ENCODE peak calls at places on chromosome 4, in nine cellular contexts. One of them, this sample, is unnamed.

GRCh38 chr4:116150152-116150551 is 935.2 kb downstream of the TRAM1L1 start:
- DNase-seq in GM23248: no peak
- DNase-seq in Jurkat, Clone E6-1: no peak
- DNase-seq in heart left ventricle: no peak
- DNase-seq in CD8-positive, alpha-beta T cell: no peak
- DNase-seq in thyroid gland: no peak
- DNase-seq in transverse colon: no peak
- DNase-seq in GM12865: no peak
- DNase-seq in CD4-positive, alpha-beta memory T cell: no peak
- DNase-seq in this sample: no peak

GRCh38 chr4:56757270-56757746 is 64.2 kb downstream of the SPINK2 start:
- DNase-seq in CD4-positive, alpha-beta memory T cell: no peak
- DNase-seq in heart left ventricle: no peak
- DNase-seq in GM23248: peak; percentile 88
- DNase-seq in thyroid gland: peak; percentile 40
- DNase-seq in Jurkat, Clone E6-1: no peak
- DNase-seq in CD8-positive, alpha-beta T cell: peak; percentile 4
- DNase-seq in GM12865: no peak
- DNase-seq in transverse colon: peak; percentile 55
- DNase-seq in this sample: no peak

GRCh38 chr4:69156913-69157312 is 57.6 kb downstream of the UGT2B11 start:
- DNase-seq in GM23248: peak; percentile 26
- DNase-seq in CD4-positive, alpha-beta memory T cell: no peak
- DNase-seq in transverse colon: no peak
- DNase-seq in GM12865: no peak
- DNase-seq in CD8-positive, alpha-beta T cell: no peak
- DNase-seq in heart left ventricle: no peak
- DNase-seq in thyroid gland: no peak
- DNase-seq in Jurkat, Clone E6-1: no peak
- DNase-seq in this sample: no peak

GRCh38 chr4:148415500-148415899 is 26.7 kb downstream of the NR3C2 start:
- DNase-seq in GM23248: peak; percentile 4
- DNase-seq in GM12865: no peak
- DNase-seq in transverse colon: no peak
- DNase-seq in CD8-positive, alpha-beta T cell: no peak
- DNase-seq in CD4-positive, alpha-beta memory T cell: no peak
- DNase-seq in thyroid gland: no peak
- DNase-seq in Jurkat, Clone E6-1: no peak
- DNase-seq in heart left ventricle: no peak
- DNase-seq in this sample: no peak

GRCh38 chr4:88818650-88819470 is 121.2 kb upstream of the NAP1L5 start:
- DNase-seq in transverse colon: peak; percentile 71
- DNase-seq in CD4-positive, alpha-beta memory T cell: peak; percentile 51
- DNase-seq in Jurkat, Clone E6-1: no peak
- DNase-seq in thyroid gland: peak; percentile 69
- DNase-seq in GM23248: peak; percentile 65
- DNase-seq in GM12865: peak; percentile 53
- DNase-seq in CD8-positive, alpha-beta T cell: peak; percentile 6
- DNase-seq in heart left ventricle: no peak
- DNase-seq in this sample: peak; percentile 71

GRCh38 chr4:140082399-140082758 is 71.6 kb downstream of the MAML3 start:
- DNase-seq in CD8-positive, alpha-beta T cell: no peak
- DNase-seq in thyroid gland: no peak
- DNase-seq in transverse colon: no peak
- DNase-seq in GM12865: no peak
- DNase-seq in CD4-positive, alpha-beta memory T cell: no peak
- DNase-seq in Jurkat, Clone E6-1: no peak
- DNase-seq in GM23248: no peak
- DNase-seq in heart left ventricle: no peak
- DNase-seq in this sample: no peak

GRCh38 chr4:184746532-184746870 is 12.6 kb upstream of the CENPU start:
- DNase-seq in thyroid gland: peak; percentile 85
- DNase-seq in CD8-positive, alpha-beta T cell: no peak
- DNase-seq in CD4-positive, alpha-beta memory T cell: no peak
- DNase-seq in GM23248: peak; percentile 74
- DNase-seq in transverse colon: no peak
- DNase-seq in heart left ventricle: peak; percentile 55
- DNase-seq in GM12865: no peak
- DNase-seq in Jurkat, Clone E6-1: no peak
- DNase-seq in this sample: peak; percentile 27

GRCh38 chr4:140059159-140059558 is 94.8 kb downstream of the MAML3 start:
- DNase-seq in GM23248: no peak
- DNase-seq in heart left ventricle: no peak
- DNase-seq in CD8-positive, alpha-beta T cell: no peak
- DNase-seq in transverse colon: no peak
- DNase-seq in GM12865: no peak
- DNase-seq in CD4-positive, alpha-beta memory T cell: no peak
- DNase-seq in Jurkat, Clone E6-1: no peak
- DNase-seq in thyroid gland: peak; percentile 65
- DNase-seq in this sample: no peak

GRCh38 chr4:89707467-89707866 is 129.5 kb downstream of the SNCA start:
- DNase-seq in thyroid gland: no peak
- DNase-seq in CD4-positive, alpha-beta memory T cell: no peak
- DNase-seq in transverse colon: no peak
- DNase-seq in heart left ventricle: no peak
- DNase-seq in GM12865: no peak
- DNase-seq in CD8-positive, alpha-beta T cell: no peak
- DNase-seq in Jurkat, Clone E6-1: peak; percentile 9
- DNase-seq in GM23248: no peak
- DNase-seq in this sample: no peak

GRCh38 chr4:5192271-5192670 is 141.0 kb downstream of the STK32B start:
- DNase-seq in GM23248: no peak
- DNase-seq in CD4-positive, alpha-beta memory T cell: no peak
- DNase-seq in GM12865: no peak
- DNase-seq in heart left ventricle: no peak
- DNase-seq in transverse colon: no peak
- DNase-seq in thyroid gland: no peak
- DNase-seq in CD8-positive, alpha-beta T cell: no peak
- DNase-seq in Jurkat, Clone E6-1: no peak
- DNase-seq in this sample: no peak

GRCh38 chr4:142801966-142802365 is 44.1 kb downstream of the INPP4B start:
- DNase-seq in transverse colon: no peak
- DNase-seq in GM12865: no peak
- DNase-seq in thyroid gland: no peak
- DNase-seq in GM23248: no peak
- DNase-seq in CD4-positive, alpha-beta memory T cell: peak; percentile 7
- DNase-seq in CD8-positive, alpha-beta T cell: no peak
- DNase-seq in heart left ventricle: no peak
- DNase-seq in Jurkat, Clone E6-1: no peak
- DNase-seq in this sample: no peak

DNA sequence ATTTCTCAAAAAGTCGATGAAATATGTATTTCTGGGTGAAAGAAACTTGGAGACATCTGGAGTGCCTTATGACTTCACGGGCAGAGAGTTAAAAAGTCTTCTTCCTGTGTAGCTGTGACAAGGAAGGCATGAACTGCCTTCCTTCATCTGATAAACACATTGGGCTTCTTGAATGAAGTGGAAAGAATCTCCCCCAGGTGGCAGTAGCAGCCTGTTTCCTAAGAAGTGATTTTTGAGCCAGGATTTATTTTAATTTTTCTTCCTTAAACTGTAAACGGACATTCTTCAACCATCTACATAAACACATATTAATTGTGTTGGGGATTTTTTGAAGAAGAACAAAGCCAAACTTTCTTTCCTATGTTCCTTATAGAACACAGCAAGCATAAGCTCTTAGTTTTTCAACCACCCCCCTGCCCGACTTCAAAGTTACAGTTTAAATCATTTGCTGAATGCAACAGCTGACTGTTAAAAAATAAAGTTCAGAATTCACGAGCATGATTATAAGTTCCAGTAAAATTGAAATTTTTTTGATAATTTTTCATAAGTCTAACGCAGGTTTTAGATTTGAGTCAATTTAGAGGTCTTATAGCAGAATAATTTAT is 980 bp upstream of the GIMD1 start:
- DNase-seq in GM23248: peak; percentile 85
- DNase-seq in CD8-positive, alpha-beta T cell: no peak
- DNase-seq in CD4-positive, alpha-beta memory T cell: peak; percentile 3
- DNase-seq in Jurkat, Clone E6-1: peak; percentile 69
- DNase-seq in heart left ventricle: no peak
- DNase-seq in GM12865: peak; percentile 74
- DNase-seq in thyroid gland: no peak
- DNase-seq in transverse colon: no peak
- DNase-seq in this sample: no peak
- H3K4me3 ChIP-seq in GM23248: peak overlapping the region; percentile 38
- H3K4me3 ChIP-seq in CD8-positive, alpha-beta T cell: no peak overlapping the region
- H3K4me3 ChIP-seq in CD4-positive, alpha-beta memory T cell: no peak overlapping the region
- H3K4me3 ChIP-seq in Jurkat, Clone E6-1: no peak overlapping the region
- H3K4me3 ChIP-seq in heart left ventricle: no peak overlapping the region
- H3K4me3 ChIP-seq in GM12865: no peak overlapping the region
- H3K4me3 ChIP-seq in thyroid gland: no peak overlapping the region
- H3K4me3 ChIP-seq in transverse colon: no peak overlapping the region
- H3K4me3 ChIP-seq in this sample: no peak overlapping the region

GRCh38 chr4:14925471-14925870 is 76.8 kb upstream of the CPEB2 start:
- DNase-seq in heart left ventricle: no peak
- DNase-seq in GM23248: no peak
- DNase-seq in CD4-positive, alpha-beta memory T cell: no peak
- DNase-seq in Jurkat, Clone E6-1: no peak
- DNase-seq in thyroid gland: no peak
- DNase-seq in GM12865: no peak
- DNase-seq in CD8-positive, alpha-beta T cell: no peak
- DNase-seq in transverse colon: no peak
- DNase-seq in this sample: no peak
- H3K4me3 ChIP-seq in heart left ventricle: no peak overlapping the region
- H3K4me3 ChIP-seq in GM23248: no peak overlapping the region
- H3K4me3 ChIP-seq in CD4-positive, alpha-beta memory T cell: no peak overlapping the region
- H3K4me3 ChIP-seq in Jurkat, Clone E6-1: no peak overlapping the region
- H3K4me3 ChIP-seq in thyroid gland: no peak overlapping the region
- H3K4me3 ChIP-seq in GM12865: no peak overlapping the region
- H3K4me3 ChIP-seq in CD8-positive, alpha-beta T cell: no peak overlapping the region
- H3K4me3 ChIP-seq in transverse colon: no peak overlapping the region
- H3K4me3 ChIP-seq in this sample: no peak overlapping the region

GRCh38 chr4:145153904-145154298 is 26.5 kb downstream of the OTUD4 start:
- DNase-seq in thyroid gland: no peak
- DNase-seq in heart left ventricle: no peak
- DNase-seq in CD8-positive, alpha-beta T cell: no peak
- DNase-seq in Jurkat, Clone E6-1: no peak
- DNase-seq in GM23248: no peak
- DNase-seq in CD4-positive, alpha-beta memory T cell: no peak
- DNase-seq in transverse colon: no peak
- DNase-seq in GM12865: peak; percentile 35
- DNase-seq in this sample: no peak
- H3K4me3 ChIP-seq in thyroid gland: no peak overlapping the region
- H3K4me3 ChIP-seq in heart left ventricle: no peak overlapping the region
- H3K4me3 ChIP-seq in CD8-positive, alpha-beta T cell: no peak overlapping the region
- H3K4me3 ChIP-seq in Jurkat, Clone E6-1: no peak overlapping the region
- H3K4me3 ChIP-seq in GM23248: no peak overlapping the region
- H3K4me3 ChIP-seq in CD4-positive, alpha-beta memory T cell: no peak overlapping the region
- H3K4me3 ChIP-seq in transverse colon: no peak overlapping the region
- H3K4me3 ChIP-seq in GM12865: no peak overlapping the region
- H3K4me3 ChIP-seq in this sample: no peak overlapping the region

GRCh38 chr4:48832571-48832970 is 1.7 kb downstream of the OCIAD1 start:
- DNase-seq in CD8-positive, alpha-beta T cell: no peak
- DNase-seq in transverse colon: no peak
- DNase-seq in thyroid gland: no peak
- DNase-seq in CD4-positive, alpha-beta memory T cell: no peak
- DNase-seq in heart left ventricle: no peak
- DNase-seq in Jurkat, Clone E6-1: no peak
- DNase-seq in GM12865: no peak
- DNase-seq in GM23248: no peak
- DNase-seq in this sample: no peak
- H3K4me3 ChIP-seq in CD8-positive, alpha-beta T cell: no peak overlapping the region
- H3K4me3 ChIP-seq in transverse colon: no peak overlapping the region
- H3K4me3 ChIP-seq in thyroid gland: no peak overlapping the region
- H3K4me3 ChIP-seq in CD4-positive, alpha-beta memory T cell: no peak overlapping the region
- H3K4me3 ChIP-seq in heart left ventricle: peak overlapping the region; percentile 78
- H3K4me3 ChIP-seq in Jurkat, Clone E6-1: peak overlapping the region; percentile 100
- H3K4me3 ChIP-seq in GM12865: peak overlapping the region; percentile 78
- H3K4me3 ChIP-seq in GM23248: peak overlapping the region; percentile 94
- H3K4me3 ChIP-seq in this sample: peak overlapping the region; percentile 90

GRCh38 chr4:85499573-85499972 is 24.6 kb downstream of the ARHGAP24 start:
- DNase-seq in transverse colon: no peak
- DNase-seq in CD4-positive, alpha-beta memory T cell: no peak
- DNase-seq in heart left ventricle: no peak
- DNase-seq in GM23248: no peak
- DNase-seq in GM12865: no peak
- DNase-seq in thyroid gland: no peak
- DNase-seq in Jurkat, Clone E6-1: no peak
- DNase-seq in CD8-positive, alpha-beta T cell: no peak
- DNase-seq in this sample: no peak
- H3K4me3 ChIP-seq in transverse colon: no peak overlapping the region
- H3K4me3 ChIP-seq in CD4-positive, alpha-beta memory T cell: no peak overlapping the region
- H3K4me3 ChIP-seq in heart left ventricle: no peak overlapping the region
- H3K4me3 ChIP-seq in GM23248: no peak overlapping the region
- H3K4me3 ChIP-seq in GM12865: no peak overlapping the region
- H3K4me3 ChIP-seq in thyroid gland: no peak overlapping the region
- H3K4me3 ChIP-seq in Jurkat, Clone E6-1: no peak overlapping the region
- H3K4me3 ChIP-seq in CD8-positive, alpha-beta T cell: no peak overlapping the region
- H3K4me3 ChIP-seq in this sample: no peak overlapping the region

GRCh38 chr4:41657561-41657960 is 91.0 kb downstream of the PHOX2B start:
- DNase-seq in CD4-positive, alpha-beta memory T cell: no peak
- DNase-seq in transverse colon: no peak
- DNase-seq in Jurkat, Clone E6-1: no peak
- DNase-seq in thyroid gland: no peak
- DNase-seq in GM23248: no peak
- DNase-seq in heart left ventricle: no peak
- DNase-seq in CD8-positive, alpha-beta T cell: no peak
- DNase-seq in GM12865: no peak
- DNase-seq in this sample: no peak

GRCh38 chr4:41655177-41655576 is 93.3 kb downstream of the PHOX2B start:
- DNase-seq in GM12865: no peak
- DNase-seq in Jurkat, Clone E6-1: no peak
- DNase-seq in heart left ventricle: no peak
- DNase-seq in transverse colon: no peak
- DNase-seq in thyroid gland: no peak
- DNase-seq in GM23248: peak; percentile 39
- DNase-seq in CD4-positive, alpha-beta memory T cell: no peak
- DNase-seq in CD8-positive, alpha-beta T cell: no peak
- DNase-seq in this sample: no peak

GRCh38 chr4:41658106-41658505 is 90.4 kb downstream of the PHOX2B start:
- DNase-seq in transverse colon: no peak
- DNase-seq in GM12865: no peak
- DNase-seq in heart left ventricle: no peak
- DNase-seq in GM23248: no peak
- DNase-seq in CD4-positive, alpha-beta memory T cell: no peak
- DNase-seq in thyroid gland: no peak
- DNase-seq in CD8-positive, alpha-beta T cell: no peak
- DNase-seq in Jurkat, Clone E6-1: no peak
- DNase-seq in this sample: no peak

GRCh38 chr4:41653523-41653922 is 95.0 kb downstream of the PHOX2B start:
- DNase-seq in CD8-positive, alpha-beta T cell: no peak
- DNase-seq in GM23248: no peak
- DNase-seq in transverse colon: no peak
- DNase-seq in thyroid gland: no peak
- DNase-seq in heart left ventricle: no peak
- DNase-seq in GM12865: no peak
- DNase-seq in Jurkat, Clone E6-1: no peak
- DNase-seq in CD4-positive, alpha-beta memory T cell: no peak
- DNase-seq in this sample: no peak

GRCh38 chr4:41656572-41657301 is 91.8 kb downstream of the PHOX2B start:
- DNase-seq in heart left ventricle: peak; percentile 73
- DNase-seq in CD4-positive, alpha-beta memory T cell: no peak
- DNase-seq in GM23248: no peak
- DNase-seq in transverse colon: no peak
- DNase-seq in Jurkat, Clone E6-1: no peak
- DNase-seq in CD8-positive, alpha-beta T cell: no peak
- DNase-seq in GM12865: no peak
- DNase-seq in thyroid gland: peak; percentile 58
- DNase-seq in this sample: no peak
- H3K4me3 ChIP-seq in heart left ventricle: no peak overlapping the region
- H3K4me3 ChIP-seq in CD4-positive, alpha-beta memory T cell: no peak overlapping the region
- H3K4me3 ChIP-seq in GM23248: no peak overlapping the region
- H3K4me3 ChIP-seq in transverse colon: no peak overlapping the region
- H3K4me3 ChIP-seq in Jurkat, Clone E6-1: no peak overlapping the region
- H3K4me3 ChIP-seq in CD8-positive, alpha-beta T cell: no peak overlapping the region
- H3K4me3 ChIP-seq in GM12865: no peak overlapping the region
- H3K4me3 ChIP-seq in thyroid gland: no peak overlapping the region
- H3K4me3 ChIP-seq in this sample: no peak overlapping the region